ENCODE peak calls at places on chromosomes 11 and 22, in six cellular contexts. One of them, this sample, is unnamed.

GRCh38 chr22:22103078-22103593 is 120.5 kb upstream of the TOP3B start:
- DNase-seq in HepG2: no peak
- DNase-seq in K562: peak
- DNase-seq in H1: no peak
- DNase-seq in GM12878: no peak
- DNase-seq in GM12891: no peak
- DNase-seq in this sample: no peak

GRCh38 chr11:61947486-61948210 is 2.5 kb upstream of the BEST1 start:
- DNase-seq in HepG2: peak
- DNase-seq in K562: peak
- DNase-seq in H1: peak
- DNase-seq in GM12878: no peak
- DNase-seq in GM12891: peak
- DNase-seq in this sample: peak

GRCh38 chr11:68038718-68039525 is at the start of gene TCIRG1:
- DNase-seq in HepG2: peak
- DNase-seq in K562: peak
- DNase-seq in H1: peak
- DNase-seq in GM12878: peak
- DNase-seq in GM12891: peak
- DNase-seq in this sample: peak

GRCh38 chr22:47259049-47259448 is 496.6 kb downstream of the TBC1D22A start:
- DNase-seq in HepG2: no peak
- DNase-seq in K562: no peak
- DNase-seq in H1: no peak
- DNase-seq in GM12878: no peak
- DNase-seq in GM12891: no peak
- DNase-seq in this sample: no peak

GRCh38 chr22:32546480-32546879 is 71.9 kb downstream of the FBXO7 start:
- DNase-seq in HepG2: no peak
- DNase-seq in K562: no peak
- DNase-seq in H1: no peak
- DNase-seq in GM12878: no peak
- DNase-seq in GM12891: no peak
- DNase-seq in this sample: no peak

GRCh38 chr11:66335531-66336233 is 552 bp downstream of the RIN1 start:
- DNase-seq in HepG2: no peak
- DNase-seq in K562: no peak
- DNase-seq in H1: no peak
- DNase-seq in GM12878: no peak
- DNase-seq in GM12891: no peak
- DNase-seq in this sample: no peak

GRCh38 chr11:57460017-57460755 is at the start of gene RTN4RL2:
- DNase-seq in HepG2: peak
- DNase-seq in K562: peak
- DNase-seq in H1: no peak
- DNase-seq in GM12878: no peak
- DNase-seq in GM12891: peak
- DNase-seq in this sample: peak

GRCh38 chr11:72528121-72528520 is 93.8 kb upstream of the CLPB start:
- DNase-seq in HepG2: no peak
- DNase-seq in K562: no peak
- DNase-seq in H1: no peak
- DNase-seq in GM12878: no peak
- DNase-seq in GM12891: no peak
- DNase-seq in this sample: no peak

GRCh38 chr22:19062139-19062789 is 59.9 kb downstream of the DGCR2 start:
- DNase-seq in HepG2: no peak
- DNase-seq in K562: no peak
- DNase-seq in H1: no peak
- DNase-seq in GM12878: no peak
- DNase-seq in GM12891: no peak
- DNase-seq in this sample: no peak

GRCh38 chr11:119316017-119316728 is 757 bp downstream of the MCAM start:
- DNase-seq in HepG2: no peak
- DNase-seq in K562: peak
- DNase-seq in H1: no peak
- DNase-seq in GM12878: no peak
- DNase-seq in GM12891: no peak
- DNase-seq in this sample: no peak

GRCh38 chr11:37905707-37906417 is 1307.8 kb upstream of the RAG2 start:
- DNase-seq in HepG2: no peak
- DNase-seq in K562: no peak
- DNase-seq in H1: no peak
- DNase-seq in GM12878: no peak
- DNase-seq in GM12891: no peak
- DNase-seq in this sample: no peak

DNA sequence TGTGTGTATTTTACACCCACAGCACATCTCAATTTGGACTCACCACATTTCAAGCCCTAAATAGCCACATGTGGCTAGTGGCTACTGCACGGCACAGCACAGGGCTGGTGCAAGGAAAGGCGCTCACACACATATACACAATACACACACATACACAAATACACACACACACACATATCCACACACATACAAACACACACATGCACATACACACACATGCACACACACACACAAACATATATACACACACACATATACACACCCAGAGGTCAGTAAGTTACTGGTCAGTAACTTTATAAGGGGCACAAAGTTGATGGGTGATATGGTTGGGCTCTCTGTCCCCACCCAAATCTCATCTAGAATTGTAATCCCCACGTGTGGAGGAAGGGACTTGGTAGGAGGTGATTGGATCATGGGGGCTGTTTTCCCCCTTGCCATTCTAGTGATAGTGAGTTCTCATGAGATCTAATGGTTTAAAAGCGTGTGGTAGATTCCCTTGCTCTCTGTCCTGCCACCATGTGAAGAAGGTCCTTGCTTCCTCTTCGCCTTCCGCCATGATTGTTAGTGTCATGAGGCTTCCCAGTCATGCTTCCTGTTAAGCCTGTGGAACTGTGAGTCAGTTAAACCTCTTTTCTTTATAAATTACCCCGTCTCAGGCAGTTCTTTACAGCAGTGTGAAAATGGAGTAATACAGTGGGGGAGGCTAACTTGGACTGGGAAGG is 37.6 kb upstream of the DKK3 start:
- DNase-seq in HepG2: no peak
- DNase-seq in K562: no peak
- DNase-seq in H1: no peak
- DNase-seq in GM12878: no peak
- DNase-seq in GM12891: no peak
- DNase-seq in this sample: no peak
- TF ChIP-seq TAF1 in HepG2: no peak
- TF ChIP-seq TAF1 in K562: no peak
- TF ChIP-seq TAF1 in H1: no peak
- TF ChIP-seq TAF1 in GM12878: no peak
- TF ChIP-seq TAF1 in GM12891: no peak
- TF ChIP-seq TAF1 in this sample: no peak

GRCh38 chr11:83073884-83074283 is 2.2 kb upstream of the RAB30 start:
- DNase-seq in HepG2: no peak
- DNase-seq in K562: no peak
- DNase-seq in H1: no peak
- DNase-seq in GM12878: no peak
- DNase-seq in GM12891: no peak
- DNase-seq in this sample: no peak

GRCh38 chr11:83073248-83073647 is 1.6 kb upstream of the RAB30 start:
- DNase-seq in HepG2: no peak
- DNase-seq in K562: no peak
- DNase-seq in H1: no peak
- DNase-seq in GM12878: no peak
- DNase-seq in GM12891: no peak
- DNase-seq in this sample: no peak

GRCh38 chr11:83070878-83071640 is 638 bp downstream of the RAB30 start:
- DNase-seq in HepG2: no peak
- DNase-seq in K562: peak
- DNase-seq in H1: no peak
- DNase-seq in GM12878: no peak
- DNase-seq in GM12891: no peak
- DNase-seq in this sample: no peak

GRCh38 chr11:83071641-83072591 is at the start of gene RAB30:
- DNase-seq in HepG2: peak
- DNase-seq in K562: peak
- DNase-seq in H1: peak
- DNase-seq in GM12878: peak
- DNase-seq in GM12891: peak
- DNase-seq in this sample: peak

GRCh38 chr11:83072689-83073242 is 1.1 kb upstream of the RAB30 start:
- DNase-seq in HepG2: no peak
- DNase-seq in K562: no peak
- DNase-seq in H1: no peak
- DNase-seq in GM12878: no peak
- DNase-seq in GM12891: no peak
- DNase-seq in this sample: no peak
- TF ChIP-seq POLR2A in HepG2: no peak
- TF ChIP-seq POLR2A in K562: no peak
- TF ChIP-seq POLR2A in H1: no peak
- TF ChIP-seq POLR2A in GM12878: peak
- TF ChIP-seq POLR2A in GM12891: peak
- TF ChIP-seq POLR2A in this sample: no peak

DNA sequence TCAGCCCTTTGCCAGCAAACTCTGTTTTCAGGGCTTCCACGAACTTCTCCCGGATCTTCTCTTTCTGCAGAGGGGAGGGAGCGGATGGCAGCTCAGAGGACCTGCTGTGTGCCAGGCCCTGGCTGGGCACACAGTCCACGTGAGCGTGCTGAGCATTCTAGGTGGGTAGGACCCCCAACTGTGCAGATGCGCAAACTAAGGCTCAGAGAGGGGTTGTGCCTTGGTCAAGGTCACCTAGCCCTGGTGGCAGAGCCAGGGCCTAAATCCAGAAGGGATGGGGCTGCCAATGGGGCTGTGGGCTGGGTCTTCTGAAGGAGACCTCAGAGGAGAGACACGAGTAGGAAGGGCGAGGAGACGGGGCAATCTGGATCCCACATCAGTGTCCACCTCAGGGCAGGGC is 10.8 kb downstream of the PMM1 start:
- DNase-seq in HepG2: no peak
- DNase-seq in K562: no peak
- DNase-seq in H1: no peak
- DNase-seq in GM12878: no peak
- DNase-seq in GM12891: no peak
- DNase-seq in this sample: no peak
- TF ChIP-seq TAF1 in HepG2: no peak
- TF ChIP-seq TAF1 in K562: no peak
- TF ChIP-seq TAF1 in H1: no peak
- TF ChIP-seq TAF1 in GM12878: no peak
- TF ChIP-seq TAF1 in GM12891: no peak
- TF ChIP-seq TAF1 in this sample: no peak

GRCh38 chr22:30305519-30305905 is 16.2 kb upstream of the CASTOR1 start:
- DNase-seq in HepG2: no peak
- DNase-seq in K562: no peak
- DNase-seq in H1: no peak
- DNase-seq in GM12878: peak
- DNase-seq in GM12891: peak
- DNase-seq in this sample: peak
- TF ChIP-seq POLR2A in HepG2: no peak
- TF ChIP-seq POLR2A in K562: no peak
- TF ChIP-seq POLR2A in H1: no peak
- TF ChIP-seq POLR2A in GM12878: peak
- TF ChIP-seq POLR2A in GM12891: peak
- TF ChIP-seq POLR2A in this sample: peak